ENCODE peak calls at places on chromosomes 4 and X, in seven cellular contexts. X, T, K, I, M, V and A are unnamed samples.

GRCh38 chr4:70437212-70437611 is 34.8 kb upstream of the MUC7 start:
- DNase-seq in X (no peak), M (peak), V (no peak), T (no peak), I (peak), K (no peak), A (no peak)

GRCh38 chr4:174119051-174119450 is 164.4 kb downstream of the FBXO8 start:
- DNase-seq in V (no peak), I (no peak), X (no peak), M (no peak), T (no peak), K (peak), A (no peak)

GRCh38 chr4:106334732-106335131 is 18.4 kb downstream of the AIMP1 start:
- DNase-seq in T (no peak), K (no peak), X (no peak), M (no peak), V (no peak), I (no peak), A (no peak)

GRCh38 chrX:48800574-48801280 is 1.1 kb upstream of the HDAC6 start:
- DNase-seq in T (no peak), M (no peak), I (no peak), X (no peak), K (no peak), V (no peak), A (peak)

GRCh38 chrX:9788908-9789307 is 2.7 kb downstream of the SHROOM2 start:
- DNase-seq in V (no peak), K (no peak), X (peak), T (no peak), M (no peak), I (no peak), A (no peak)

GRCh38 chr4:134471569-134471968 is 270.0 kb upstream of the PABPC4L start:
- DNase-seq in M (no peak), V (no peak), K (no peak), T (no peak), X (no peak), I (peak), A (no peak)

GRCh38 chrX:143094501-143095110 is 68.9 kb downstream of the SPANXN4 start:
- DNase-seq in I (no peak), X (no peak), M (no peak), V (no peak), T (no peak), K (no peak), A (no peak)

GRCh38 chr4:61298178-61298740 is 98.1 kb downstream of the ADGRL3 start:
- DNase-seq in I (peak), M (peak), X (no peak), K (no peak), T (no peak), V (no peak), A (no peak)

GRCh38 chr4:8796096-8796495 is 75.5 kb downstream of the HMX1 start:
- DNase-seq in V (no peak), M (no peak), K (no peak), T (no peak), X (no peak), I (no peak), A (no peak)

GRCh38 chr4:153081693-153082092 is 122.5 kb upstream of the TRIM2 start:
- DNase-seq in X (no peak), M (no peak), I (no peak), K (no peak), V (no peak), T (no peak), A (no peak)

GRCh38 chr4:169854090-169854489 is 96.3 kb upstream of the HPF1 start:
- DNase-seq in I (peak), X (no peak), V (no peak), T (no peak), K (peak), M (no peak), A (no peak)

GRCh38 chr4:20735931-20736330 is 35.7 kb downstream of the PACRGL start:
- DNase-seq in K (no peak), V (no peak), I (no peak), M (no peak), X (no peak), T (no peak), A (no peak)

GRCh38 chr4:25608644-25609043 is 47.0 kb upstream of the SLC34A2 start:
- DNase-seq in X (no peak), K (no peak), T (no peak), I (no peak), V (no peak), M (no peak), A (no peak)

GRCh38 chrX:130523460-130524394 is 121.9 kb downstream of the RBMX2 start:
- DNase-seq in T (peak), X (no peak), M (peak), K (no peak), I (peak), V (no peak), A (peak)

GRCh38 chrX:130529531-130529930 is 127.7 kb downstream of the RBMX2 start:
- DNase-seq in V (no peak), I (no peak), M (no peak), T (no peak), K (no peak), X (no peak), A (no peak)

GRCh38 chrX:130524476-130525194 is 122.8 kb downstream of the RBMX2 start:
- DNase-seq in M (no peak), I (no peak), X (no peak), V (no peak), K (no peak), T (no peak), A (no peak)
- H3K4me3 ChIP-seq in M (no peak), I (peak), X (no peak), V (peak), K (no peak), T (no peak), A (peak)

DNA sequence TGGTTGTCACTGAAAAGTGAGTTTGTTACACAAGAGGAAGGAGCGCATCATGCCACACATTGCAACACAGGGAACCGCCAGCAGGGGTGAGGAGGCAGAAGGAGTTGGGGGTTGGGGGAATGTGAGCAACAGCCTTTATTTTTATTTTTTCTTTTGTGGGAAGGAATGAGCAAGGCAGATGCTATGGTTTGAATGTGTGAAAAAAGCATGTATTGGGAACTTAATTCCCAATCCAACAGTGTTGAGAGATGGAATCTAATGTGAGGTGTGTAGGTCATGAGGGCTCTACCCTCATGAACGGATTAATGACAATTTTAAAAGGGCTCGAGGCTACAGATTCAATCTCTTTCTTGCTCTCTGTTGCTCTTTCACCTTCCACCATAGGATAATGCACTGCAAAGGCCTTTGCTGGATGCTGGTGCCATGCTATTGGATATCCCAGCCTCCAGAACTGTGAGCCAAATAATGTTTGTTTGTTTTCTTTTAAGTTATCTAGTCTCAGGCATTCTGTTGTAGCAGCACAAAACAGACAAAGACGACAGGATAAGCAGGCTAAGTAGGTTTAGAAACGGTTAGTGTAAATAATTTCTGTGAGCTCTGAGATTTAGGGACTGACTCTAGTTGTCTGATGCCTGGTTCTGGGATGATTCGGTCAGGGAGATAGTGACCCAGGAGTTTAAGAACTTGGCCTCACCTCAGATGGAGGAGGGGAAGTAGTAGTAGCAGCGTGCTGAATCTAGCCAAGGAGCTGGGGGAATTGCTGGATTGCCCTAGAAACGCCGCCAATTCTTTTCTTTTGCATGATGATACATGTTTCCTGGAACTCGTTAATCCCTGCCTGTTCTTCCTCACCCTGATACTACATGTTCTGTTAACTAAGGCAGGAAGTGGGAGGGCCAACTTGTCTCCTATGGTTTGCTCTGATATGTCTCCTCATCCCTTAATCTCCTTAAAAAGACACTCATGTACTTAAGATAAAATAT is 156.6 kb upstream of the CTSO start:
- DNase-seq in T (no peak), X (no peak), M (no peak), K (peak), V (no peak), I (no peak), A (peak)
- TF ChIP-seq CTCF in T (no peak), X (no peak), M (peak), K (peak), V (peak), I (peak), A (peak)

GRCh38 chr4:150577786-150578185 is 4.2 kb upstream of the MAB21L2 start:
- DNase-seq in I (no peak), V (no peak), M (no peak), K (no peak), T (no peak), X (no peak), A (no peak)

GRCh38 chr4:150580244-150580643 is 1.7 kb upstream of the MAB21L2 start:
- DNase-seq in T (no peak), X (no peak), I (no peak), V (no peak), M (peak), K (no peak), A (no peak)

GRCh38 chr4:150581206-150581605 is 745 bp upstream of the MAB21L2 start:
- DNase-seq in V (no peak), K (no peak), X (no peak), I (no peak), T (no peak), M (no peak), A (no peak)

GRCh38 chr4:150579591-150580234 is 2.2 kb upstream of the MAB21L2 start:
- DNase-seq in T (peak), V (no peak), M (peak), I (peak), K (no peak), X (no peak), A (no peak)

GRCh38 chr4:150578745-150579470 is 3.0 kb upstream of the MAB21L2 start:
- DNase-seq in T (no peak), V (no peak), K (no peak), M (peak), I (peak), X (no peak), A (no peak)
- H3K4me3 ChIP-seq in T (peak), V (no peak), K (no peak), M (peak), I (peak), X (no peak), A (no peak)

DNA sequence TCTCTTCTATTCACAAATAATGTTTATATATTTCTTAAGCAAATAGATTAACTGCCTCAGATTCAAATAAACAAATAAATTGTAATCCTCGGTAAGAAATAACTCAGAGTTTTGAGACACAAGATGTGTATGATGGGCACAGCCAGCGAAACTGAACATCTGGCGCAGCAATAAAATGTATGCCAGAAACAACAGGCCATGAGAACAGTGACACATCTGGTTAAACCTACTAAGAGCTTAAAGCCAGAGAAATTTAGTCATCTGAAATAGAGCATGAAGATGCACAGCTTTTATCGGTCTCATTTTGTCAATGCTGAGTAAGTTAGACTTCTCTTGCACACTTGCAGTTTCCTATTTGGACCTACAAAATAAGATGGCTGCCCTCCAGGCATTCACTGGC is 1444.1 kb downstream of the PCDH18 start:
- DNase-seq in M (no peak), K (no peak), I (no peak), T (no peak), X (no peak), V (no peak), A (no peak)
- TF ChIP-seq CTCF in M (no peak), K (no peak), I (no peak), T (no peak), X (no peak), V (no peak), A (no peak)

DNA sequence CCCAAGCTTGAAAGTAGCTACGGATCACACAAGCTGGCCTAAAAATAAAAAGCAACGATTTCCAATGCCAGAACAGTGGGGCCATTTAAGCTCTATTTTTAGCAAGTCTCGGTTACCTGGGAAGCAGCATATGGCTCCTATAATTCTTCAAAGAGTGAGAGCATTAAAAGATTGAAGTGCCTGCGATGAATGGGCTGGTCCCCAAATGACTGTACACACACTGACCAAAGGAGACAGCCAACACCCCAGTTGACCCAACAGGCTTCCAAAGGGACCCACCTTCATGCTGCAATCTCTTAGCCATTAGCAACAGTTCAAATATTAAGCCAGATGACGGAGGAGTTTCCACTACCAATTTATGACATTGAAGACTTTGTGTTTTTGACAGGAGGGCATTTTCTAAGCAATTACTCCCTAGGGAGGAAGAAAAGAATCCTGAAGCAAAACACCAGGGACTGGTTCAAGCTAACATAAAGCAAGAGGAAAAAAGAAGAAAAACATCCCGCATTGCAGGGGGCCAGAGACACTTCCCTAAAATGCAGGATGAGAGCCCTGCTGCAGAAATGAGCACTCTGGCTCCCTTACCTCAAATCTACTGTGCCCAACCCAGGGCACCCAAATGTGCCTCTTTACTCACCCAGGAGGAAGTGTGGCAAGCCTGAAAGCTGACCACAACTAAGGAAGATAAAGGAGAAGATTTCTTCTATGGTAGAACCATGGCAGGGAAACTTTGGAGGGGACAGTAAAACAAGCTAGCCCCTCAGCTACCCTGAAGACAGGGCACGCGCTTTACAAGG is 21.6 kb downstream of the SH3KBP1 start:
- DNase-seq in I (no peak), X (no peak), V (no peak), T (no peak), K (no peak), M (no peak), A (peak)
- H3K4me3 ChIP-seq in I (no peak), X (no peak), V (no peak), T (no peak), K (no peak), M (no peak), A (no peak)

GRCh38 chr4:38601244-38601915 is 62.6 kb upstream of the KLF3 start:
- DNase-seq in I (no peak), X (peak), T (no peak), V (peak), K (peak), M (no peak), A (no peak)

GRCh38 chr4:38603652-38604051 is 60.3 kb upstream of the KLF3 start:
- DNase-seq in X (no peak), T (no peak), K (no peak), V (no peak), M (no peak), I (peak), A (no peak)

GRCh38 chr4:38601916-38602291 is 62.1 kb upstream of the KLF3 start:
- DNase-seq in M (no peak), I (no peak), X (no peak), V (no peak), T (no peak), K (no peak), A (no peak)

GRCh38 chr4:38598489-38598888 is 65.5 kb upstream of the KLF3 start:
- DNase-seq in K (no peak), T (no peak), M (no peak), I (no peak), X (no peak), V (no peak), A (no peak)

DNA sequence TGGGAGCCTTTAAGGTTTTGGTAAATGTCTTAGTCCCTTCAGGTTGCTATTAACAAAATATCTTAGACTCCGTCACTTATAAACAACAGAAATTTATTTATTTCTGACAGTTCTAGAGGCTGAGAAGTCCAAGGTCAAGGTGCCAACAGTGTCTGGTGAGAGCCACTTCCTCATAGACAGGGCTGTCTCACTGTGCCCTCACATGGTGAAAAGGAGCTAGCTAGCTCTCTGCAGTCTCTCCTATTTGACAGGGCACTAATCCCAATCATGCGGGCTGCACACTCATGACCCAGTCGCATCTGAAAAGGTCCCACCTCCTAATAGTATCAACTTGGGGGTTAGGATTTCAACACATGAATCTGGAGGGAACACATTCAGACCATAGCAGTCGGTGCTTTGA is 63.4 kb upstream of the KLF3 start:
- DNase-seq in M (no peak), X (no peak), T (no peak), K (no peak), V (no peak), I (no peak), A (peak)
- TF ChIP-seq CTCF in M (no peak), X (no peak), T (no peak), K (peak), V (no peak), I (no peak), A (peak)

GRCh38 chr4:16083217-16084191 is at the start of gene PROM1:
- DNase-seq in K (no peak), V (peak), I (peak), T (peak), M (peak), X (no peak), A (peak)

GRCh38 chr4:16082424-16083216 is 1.2 kb downstream of the PROM1 start:
- DNase-seq in M (peak), I (peak), T (peak), V (no peak), K (peak), X (peak), A (peak)

GRCh38 chr4:16079046-16079445 is 4.8 kb downstream of the PROM1 start:
- DNase-seq in M (no peak), X (no peak), I (no peak), K (peak), V (peak), T (no peak), A (peak)

GRCh38 chr4:16078195-16078756 is 5.5 kb downstream of the PROM1 start:
- DNase-seq in X (no peak), I (no peak), K (peak), V (peak), M (no peak), T (no peak), A (peak)

GRCh38 chr4:16082038-16082423 is 1.8 kb downstream of the PROM1 start:
- DNase-seq in K (no peak), T (no peak), I (no peak), M (no peak), V (no peak), X (no peak), A (no peak)
- H3K4me3 ChIP-seq in K (no peak), T (peak), I (peak), M (peak), V (peak), X (no peak), A (peak)

GRCh38 chr4:93897559-93897958 is 69.0 kb downstream of the ATOH1 start:
- DNase-seq in M (no peak), K (peak), X (no peak), T (no peak), I (peak), V (no peak), A (no peak)
- TF ChIP-seq CTCF in M (peak), K (peak), X (no peak), T (no peak), I (no peak), V (no peak), A (peak)

GRCh38 chr4:81215219-81215892 is at the start of gene PRKG2:
- DNase-seq in I (peak), V (no peak), T (no peak), K (peak), M (peak), X (peak), A (peak)

GRCh38 chr4:81214518-81215218 is 354 bp downstream of the PRKG2 start:
- DNase-seq in M (peak), T (peak), X (peak), V (no peak), K (peak), I (peak), A (peak)

GRCh38 chr4:81211956-81212355 is 3.1 kb downstream of the PRKG2 start:
- DNase-seq in M (no peak), X (no peak), K (no peak), I (no peak), T (no peak), V (no peak), A (no peak)

GRCh38 chr4:81214144-81214517 is 891 bp downstream of the PRKG2 start:
- DNase-seq in V (no peak), X (no peak), T (no peak), I (no peak), K (no peak), M (no peak), A (no peak)

DNA sequence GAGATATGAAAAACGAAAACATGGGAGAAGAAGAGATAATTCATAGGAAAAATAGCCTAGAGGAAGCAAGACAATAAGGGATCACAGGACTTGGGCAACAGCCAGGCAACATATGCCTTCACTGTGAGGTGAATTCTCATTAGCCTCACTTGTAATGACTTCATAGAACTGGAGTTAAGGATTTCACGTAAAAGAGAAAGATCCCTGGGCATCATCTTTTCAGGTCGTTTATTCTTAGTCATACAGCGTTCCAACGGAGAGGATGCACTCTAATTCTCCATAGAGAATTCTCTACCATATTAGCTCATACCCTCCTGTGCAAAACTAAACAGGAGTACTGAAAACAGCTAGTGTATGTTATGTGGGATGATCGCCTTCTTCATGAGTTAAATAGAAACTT is 1.4 kb downstream of the PRKG2 start:
- DNase-seq in X (no peak), M (no peak), V (no peak), T (no peak), I (no peak), K (no peak), A (no peak)
- H3K4me3 ChIP-seq in X (no peak), M (no peak), V (no peak), T (no peak), I (no peak), K (no peak), A (no peak)